ENCODE peak calls at places on chromosomes 5 and 9, in six cellular contexts. R is AG04449; T is heart right ventricle; M is neural crest cell; X is CD4-positive, alpha-beta T cell; V is progenitor cell of endocrine pancreas. Q is an unnamed sample.

GRCh38 chr9:35719546-35719945 is 12.4 kb downstream of the TLN1 start:
- DNase-seq in V (no peak), M (no peak), R (no peak), X (no peak), T (no peak), Q (no peak)

GRCh38 chr9:105419981-105420597 is 27.7 kb upstream of the FSD1L start:
- DNase-seq in M (no peak), V (no peak), T (no peak), R (no peak), X (no peak), Q (no peak)

GRCh38 chr9:3769646-3770045 is 243.8 kb upstream of the RFX3 start:
- DNase-seq in V (no peak), X (no peak), M (no peak), R (no peak), T (no peak), Q (no peak)

GRCh38 chr5:3594514-3595101 is 1.0 kb upstream of the IRX1 start:
- DNase-seq in T (no peak), R (no peak), X (no peak), M (no peak), V (no peak), Q (no peak)

GRCh38 chr9:71955300-71955915 is 44.0 kb downstream of the C9orf85 start:
- DNase-seq in M (no peak), V (no peak), T (no peak), X (no peak), R (no peak), Q (no peak)

GRCh38 chr9:77708416-77708815 is 60.3 kb upstream of the GNA14 start:
- DNase-seq in V (no peak), M (no peak), R (peak; percentile 45), X (no peak), T (no peak), Q (no peak)

GRCh38 chr9:78664370-78664769 is 367.4 kb downstream of the PSAT1 start:
- DNase-seq in T (no peak), V (no peak), X (no peak), M (no peak), R (no peak), Q (no peak)

GRCh38 chr5:1032551-1033027 is 24.0 kb downstream of the NKD2 start:
- DNase-seq in M (no peak), R (no peak), X (no peak), T (no peak), V (no peak), Q (no peak)

GRCh38 chr5:74342948-74343682 is 297.4 kb downstream of the ENC1 start:
- DNase-seq in V (no peak), R (no peak), T (no peak), X (no peak), M (no peak), Q (no peak)

GRCh38 chr9:78196258-78196657 is 39.6 kb upstream of the CEP78 start:
- DNase-seq in V (no peak), R (no peak), M (no peak), T (no peak), X (no peak), Q (no peak)

GRCh38 chr5:115309751-115310370 is 13.4 kb upstream of the CCDC112 start:
- DNase-seq in R (no peak), V (no peak), T (no peak), X (no peak), M (no peak), Q (no peak)

GRCh38 chr5:116084231-116084630 is 594 bp upstream of the COMMD10 start:
- DNase-seq in X (peak; percentile 12), V (no peak), R (no peak), T (no peak), M (no peak), Q (no peak)

GRCh38 chr5:78496373-78496772 is 136.0 kb downstream of the SCAMP1 start:
- DNase-seq in R (no peak), V (no peak), T (no peak), X (no peak), M (no peak), Q (no peak)

GRCh38 chr9:71980266-71981018 is 69.0 kb downstream of the C9orf85 start:
- DNase-seq in V (no peak), R (no peak), X (no peak), T (peak; percentile 17), M (no peak), Q (no peak)

GRCh38 chr9:100724932-100725331 is 147.1 kb downstream of the CAVIN4 start:
- DNase-seq in T (no peak), V (no peak), R (no peak), X (no peak), M (no peak), Q (no peak)

GRCh38 chr9:84711936-84712335 is 42.4 kb downstream of the NTRK2 start:
- DNase-seq in R (no peak), V (no peak), M (no peak), T (peak; percentile 14), X (no peak), Q (peak; percentile 70)

GRCh38 chr5:58156354-58156753 is 303.5 kb downstream of the PLK2 start:
- DNase-seq in T (peak; percentile 36), V (no peak), R (no peak), X (no peak), M (no peak), Q (no peak)

GRCh38 chr5:101091902-101092301 is 188.8 kb upstream of the ST8SIA4 start:
- DNase-seq in X (no peak), M (no peak), T (no peak), V (no peak), R (no peak), Q (no peak)

GRCh38 chr5:169423580-169424278 is 122.8 kb upstream of the SLIT3 start:
- DNase-seq in R (no peak), V (no peak), M (no peak), X (no peak), T (no peak), Q (no peak)

GRCh38 chr5:59158165-59158564 is 575.3 kb downstream of the RAB3C start:
- DNase-seq in T (peak; percentile 42), X (no peak), M (no peak), R (no peak), V (no peak), Q (no peak)

GRCh38 chr9:88746029-88746743 is 211.2 kb downstream of the NXNL2 start:
- DNase-seq in R (peak; percentile 68), V (no peak), T (no peak), X (no peak), M (no peak), Q (no peak)

GRCh38 chr9:127225747-127226646 is 38.6 kb upstream of the GARNL3 start:
- DNase-seq in T (no peak), M (no peak), V (no peak), R (no peak), X (no peak), Q (no peak)

GRCh38 chr9:90835206-90835605 is 33.6 kb downstream of the SYK start:
- DNase-seq in V (no peak), M (no peak), X (no peak), R (no peak), T (no peak), Q (no peak)

GRCh38 chr9:136927343-136928261 is 16.9 kb downstream of the FBXW5 start:
- DNase-seq in R (no peak), M (no peak), V (no peak), X (no peak), T (no peak), Q (no peak)

GRCh38 chr9:136925414-136926153 is 19.0 kb downstream of the FBXW5 start:
- DNase-seq in V (no peak), M (no peak), X (no peak), T (peak; percentile 74), R (no peak), Q (no peak)

GRCh38 chr9:136926749-136927148 is 17.8 kb downstream of the FBXW5 start:
- DNase-seq in R (no peak), T (no peak), M (no peak), V (no peak), X (no peak), Q (no peak)

GRCh38 chr9:136923881-136924280 is 20.7 kb downstream of the FBXW5 start:
- DNase-seq in V (no peak), R (no peak), X (no peak), M (no peak), T (no peak), Q (no peak)

GRCh38 chr9:136926154-136926704 is 18.3 kb downstream of the FBXW5 start:
- DNase-seq in X (no peak), M (no peak), T (no peak), V (no peak), R (no peak), Q (no peak)
- TF ChIP-seq CTCF in X (no peak), M (no peak), T (peak; percentile 3), V (no peak), R (peak; percentile 22), Q (no peak)

GRCh38 chr5:107352576-107352975 is 318.2 kb downstream of the EFNA5 start:
- DNase-seq in X (no peak), T (no peak), M (no peak), V (no peak), R (no peak), Q (no peak)
- TF ChIP-seq CTCF in X (no peak), T (no peak), M (no peak), V (no peak), R (no peak), Q (no peak)

GRCh38 chr5:107474724-107475489 is 195.8 kb downstream of the EFNA5 start:
- DNase-seq in V (no peak), T (no peak), R (no peak), M (no peak), X (no peak), Q (no peak)
- TF ChIP-seq CTCF in V (no peak), T (no peak), R (no peak), M (no peak), X (no peak), Q (no peak)

DNA sequence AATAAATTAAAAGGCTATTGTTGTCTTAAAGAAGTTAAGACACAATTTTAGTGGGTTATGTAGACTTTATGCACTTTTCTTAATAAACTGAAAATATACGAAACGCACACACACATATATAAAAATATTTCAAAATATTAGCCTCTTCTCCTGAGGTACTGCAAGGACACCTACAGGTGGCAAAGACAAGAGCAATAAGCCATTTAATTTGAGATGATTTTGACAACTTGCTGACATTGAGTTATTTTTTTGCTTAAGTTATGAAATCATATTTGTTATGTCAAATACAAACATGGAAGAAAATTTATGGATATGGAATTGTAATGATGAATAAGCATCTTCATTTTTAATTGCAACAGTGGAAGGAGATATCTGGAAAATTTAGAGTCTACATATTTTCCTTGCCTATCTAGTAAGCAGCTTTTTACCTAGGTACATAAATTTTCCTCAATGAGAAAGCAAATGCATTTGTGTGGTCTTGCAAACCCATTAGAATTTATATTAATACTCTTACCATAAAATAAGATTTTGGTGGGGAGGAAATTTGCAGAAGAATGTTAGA is 301.6 kb downstream of the ISL1 start:
- DNase-seq in R (no peak), X (no peak), V (no peak), T (no peak), M (no peak), Q (no peak)
- TF ChIP-seq CTCF in R (no peak), X (no peak), V (no peak), T (no peak), M (no peak), Q (no peak)

GRCh38 chr9:131395745-131396479 is 2.0 kb downstream of the PRRC2B start:
- DNase-seq in M (no peak), V (no peak), R (no peak), T (no peak), X (no peak), Q (no peak)
- TF ChIP-seq CTCF in M (no peak), V (no peak), R (no peak), T (no peak), X (no peak), Q (no peak)

GRCh38 chr5:60586307-60586901 is 113.6 kb downstream of the DEPDC1B start:
- DNase-seq in M (no peak), T (no peak), V (no peak), X (no peak), R (no peak), Q (no peak)
- TF ChIP-seq CTCF in M (peak; percentile 66), T (peak; percentile 55), V (peak; percentile 53), X (no peak), R (no peak), Q (no peak)

Q was measured in right atrium auricular region.